ENCODE peak calls at places on chromosomes 2 and 18, in ten cellular contexts. One of them, this sample, is unnamed.

GRCh38 chr18:36625386-36625785 is 203.4 kb downstream of the TPGS2 start:
- DNase-seq in AG09319: no peak
- DNase-seq in aorta: no peak
- DNase-seq in COR-L47: no peak
- DNase-seq in retina: no peak
- DNase-seq in hippocampal formation: no peak
- DNase-seq in NCI-H1092: no peak
- DNase-seq in Calu3: no peak
- DNase-seq in HuH-7: no peak
- DNase-seq in GM12865: no peak
- DNase-seq in this sample: no peak

GRCh38 chr2:158734442-158734841 is 60.7 kb upstream of the DAPL1 start:
- DNase-seq in aorta: no peak
- DNase-seq in Calu3: no peak
- DNase-seq in NCI-H1092: no peak
- DNase-seq in hippocampal formation: no peak
- DNase-seq in GM12865: no peak
- DNase-seq in retina: no peak
- DNase-seq in COR-L47: no peak
- DNase-seq in HuH-7: no peak
- DNase-seq in AG09319: no peak
- DNase-seq in this sample: no peak

GRCh38 chr2:174704647-174705046 is 59.6 kb downstream of the CHRNA1 start:
- DNase-seq in HuH-7: no peak
- DNase-seq in GM12865: no peak
- DNase-seq in aorta: no peak
- DNase-seq in AG09319: no peak
- DNase-seq in retina: no peak
- DNase-seq in NCI-H1092: no peak
- DNase-seq in Calu3: no peak
- DNase-seq in COR-L47: no peak
- DNase-seq in hippocampal formation: no peak
- DNase-seq in this sample: no peak

GRCh38 chr2:161243873-161244272 is 64.4 kb upstream of the PSMD14 start:
- DNase-seq in HuH-7: no peak
- DNase-seq in hippocampal formation: no peak
- DNase-seq in aorta: no peak
- DNase-seq in GM12865: peak; percentile 30
- DNase-seq in NCI-H1092: no peak
- DNase-seq in COR-L47: no peak
- DNase-seq in AG09319: no peak
- DNase-seq in retina: no peak
- DNase-seq in Calu3: no peak
- DNase-seq in this sample: no peak

GRCh38 chr2:121319941-121320340 is 34.9 kb upstream of the TFCP2L1 start:
- DNase-seq in COR-L47: no peak
- DNase-seq in GM12865: no peak
- DNase-seq in retina: no peak
- DNase-seq in Calu3: no peak
- DNase-seq in HuH-7: no peak
- DNase-seq in hippocampal formation: no peak
- DNase-seq in AG09319: no peak
- DNase-seq in NCI-H1092: no peak
- DNase-seq in aorta: no peak
- DNase-seq in this sample: no peak

GRCh38 chr2:111042772-111043771 is 77.6 kb upstream of the BCL2L11 start:
- DNase-seq in NCI-H1092: no peak
- DNase-seq in retina: no peak
- DNase-seq in aorta: no peak
- DNase-seq in AG09319: no peak
- DNase-seq in GM12865: peak; percentile 51
- DNase-seq in COR-L47: no peak
- DNase-seq in hippocampal formation: no peak
- DNase-seq in Calu3: no peak
- DNase-seq in HuH-7: no peak
- DNase-seq in this sample: no peak

GRCh38 chr2:72149556-72150156 is 2.0 kb upstream of the CYP26B1 start:
- DNase-seq in GM12865: no peak
- DNase-seq in COR-L47: no peak
- DNase-seq in retina: no peak
- DNase-seq in AG09319: no peak
- DNase-seq in aorta: peak; percentile 42
- DNase-seq in hippocampal formation: no peak
- DNase-seq in HuH-7: no peak
- DNase-seq in Calu3: no peak
- DNase-seq in NCI-H1092: no peak
- DNase-seq in this sample: no peak

GRCh38 chr2:65096948-65097347 is 33.0 kb downstream of the RAB1A start:
- DNase-seq in AG09319: no peak
- DNase-seq in COR-L47: no peak
- DNase-seq in Calu3: no peak
- DNase-seq in hippocampal formation: no peak
- DNase-seq in GM12865: no peak
- DNase-seq in aorta: no peak
- DNase-seq in retina: no peak
- DNase-seq in NCI-H1092: no peak
- DNase-seq in HuH-7: no peak
- DNase-seq in this sample: no peak

GRCh38 chr2:150431975-150432374 is 55.5 kb downstream of the RND3 start:
- DNase-seq in HuH-7: no peak
- DNase-seq in aorta: no peak
- DNase-seq in Calu3: no peak
- DNase-seq in NCI-H1092: no peak
- DNase-seq in COR-L47: no peak
- DNase-seq in AG09319: no peak
- DNase-seq in GM12865: no peak
- DNase-seq in retina: no peak
- DNase-seq in hippocampal formation: no peak
- DNase-seq in this sample: no peak

GRCh38 chr2:169478339-169478738 is 955 bp upstream of the BBS5 start:
- DNase-seq in aorta: peak; percentile 62
- DNase-seq in NCI-H1092: no peak
- DNase-seq in hippocampal formation: no peak
- DNase-seq in COR-L47: no peak
- DNase-seq in Calu3: no peak
- DNase-seq in retina: peak; percentile 29
- DNase-seq in GM12865: no peak
- DNase-seq in HuH-7: no peak
- DNase-seq in AG09319: no peak
- DNase-seq in this sample: no peak

GRCh38 chr18:45666006-45666405 is 50.7 kb downstream of the SLC14A2 start:
- DNase-seq in NCI-H1092: no peak
- DNase-seq in GM12865: no peak
- DNase-seq in HuH-7: no peak
- DNase-seq in COR-L47: no peak
- DNase-seq in retina: no peak
- DNase-seq in Calu3: no peak
- DNase-seq in aorta: no peak
- DNase-seq in AG09319: no peak
- DNase-seq in hippocampal formation: no peak
- DNase-seq in this sample: no peak

GRCh38 chr2:54404270-54404669 is 51.9 kb upstream of the SPTBN1 start:
- DNase-seq in hippocampal formation: no peak
- DNase-seq in Calu3: no peak
- DNase-seq in NCI-H1092: no peak
- DNase-seq in COR-L47: no peak
- DNase-seq in GM12865: no peak
- DNase-seq in retina: no peak
- DNase-seq in aorta: no peak
- DNase-seq in AG09319: no peak
- DNase-seq in HuH-7: no peak
- DNase-seq in this sample: no peak

GRCh38 chr18:47930086-47930843 is at the start of gene SMAD2:
- DNase-seq in retina: peak; percentile 82
- DNase-seq in hippocampal formation: peak; percentile 87
- DNase-seq in COR-L47: peak; percentile 92
- DNase-seq in HuH-7: peak; percentile 44
- DNase-seq in AG09319: peak; percentile 58
- DNase-seq in GM12865: peak; percentile 91
- DNase-seq in aorta: peak; percentile 89
- DNase-seq in NCI-H1092: peak; percentile 77
- DNase-seq in Calu3: peak; percentile 88
- DNase-seq in this sample: peak; percentile 60

GRCh38 chr2:137957033-137957432 is 7.2 kb upstream of the HNMT start:
- DNase-seq in COR-L47: no peak
- DNase-seq in NCI-H1092: no peak
- DNase-seq in hippocampal formation: no peak
- DNase-seq in aorta: no peak
- DNase-seq in HuH-7: no peak
- DNase-seq in retina: no peak
- DNase-seq in AG09319: peak; percentile 75
- DNase-seq in GM12865: no peak
- DNase-seq in Calu3: no peak
- DNase-seq in this sample: no peak

GRCh38 chr2:113078350-113078839 is 10.6 kb downstream of the IL1F10 start:
- DNase-seq in AG09319: no peak
- DNase-seq in aorta: no peak
- DNase-seq in hippocampal formation: no peak
- DNase-seq in COR-L47: no peak
- DNase-seq in retina: no peak
- DNase-seq in HuH-7: no peak
- DNase-seq in GM12865: no peak
- DNase-seq in Calu3: peak; percentile 78
- DNase-seq in NCI-H1092: no peak
- DNase-seq in this sample: peak; percentile 32

GRCh38 chr18:3093624-3094354 is 80.8 kb upstream of the LPIN2 start:
- DNase-seq in NCI-H1092: no peak
- DNase-seq in aorta: no peak
- DNase-seq in Calu3: no peak
- DNase-seq in GM12865: no peak
- DNase-seq in AG09319: no peak
- DNase-seq in retina: no peak
- DNase-seq in hippocampal formation: no peak
- DNase-seq in HuH-7: no peak
- DNase-seq in COR-L47: peak; percentile 97
- DNase-seq in this sample: no peak

GRCh38 chr2:226993171-226993570 is 157.3 kb downstream of the RHBDD1 start:
- DNase-seq in AG09319: no peak
- DNase-seq in NCI-H1092: no peak
- DNase-seq in COR-L47: no peak
- DNase-seq in GM12865: no peak
- DNase-seq in Calu3: no peak
- DNase-seq in aorta: no peak
- DNase-seq in hippocampal formation: no peak
- DNase-seq in HuH-7: no peak
- DNase-seq in retina: no peak
- DNase-seq in this sample: no peak

GRCh38 chr2:33126973-33127372 is 180.2 kb downstream of the LTBP1 start:
- DNase-seq in AG09319: no peak
- DNase-seq in Calu3: no peak
- DNase-seq in GM12865: no peak
- DNase-seq in HuH-7: no peak
- DNase-seq in hippocampal formation: no peak
- DNase-seq in COR-L47: no peak
- DNase-seq in NCI-H1092: no peak
- DNase-seq in retina: no peak
- DNase-seq in aorta: no peak
- DNase-seq in this sample: no peak

GRCh38 chr2:172409042-172409441 is 18.3 kb upstream of the ITGA6 start:
- DNase-seq in HuH-7: no peak
- DNase-seq in AG09319: no peak
- DNase-seq in hippocampal formation: no peak
- DNase-seq in Calu3: no peak
- DNase-seq in COR-L47: no peak
- DNase-seq in NCI-H1092: no peak
- DNase-seq in retina: no peak
- DNase-seq in GM12865: no peak
- DNase-seq in aorta: no peak
- DNase-seq in this sample: no peak

GRCh38 chr2:2755990-2756389 is 424.9 kb upstream of the MYT1L start:
- DNase-seq in Calu3: no peak
- DNase-seq in aorta: no peak
- DNase-seq in retina: no peak
- DNase-seq in NCI-H1092: no peak
- DNase-seq in GM12865: no peak
- DNase-seq in COR-L47: no peak
- DNase-seq in HuH-7: no peak
- DNase-seq in hippocampal formation: no peak
- DNase-seq in AG09319: no peak
- DNase-seq in this sample: no peak

GRCh38 chr18:9106094-9106493 is 3.6 kb downstream of the NDUFV2 start:
- DNase-seq in hippocampal formation: no peak
- DNase-seq in HuH-7: no peak
- DNase-seq in COR-L47: no peak
- DNase-seq in NCI-H1092: no peak
- DNase-seq in aorta: no peak
- DNase-seq in GM12865: no peak
- DNase-seq in AG09319: no peak
- DNase-seq in retina: no peak
- DNase-seq in Calu3: no peak
- DNase-seq in this sample: no peak

GRCh38 chr2:162732946-162733698 is 105.4 kb downstream of the KCNH7 start:
- DNase-seq in retina: no peak
- DNase-seq in NCI-H1092: peak; percentile 27
- DNase-seq in COR-L47: peak; percentile 84
- DNase-seq in Calu3: peak; percentile 67
- DNase-seq in HuH-7: no peak
- DNase-seq in GM12865: peak; percentile 31
- DNase-seq in hippocampal formation: no peak
- DNase-seq in AG09319: no peak
- DNase-seq in aorta: no peak
- DNase-seq in this sample: no peak

GRCh38 chr2:237944302-237944701 is 22.5 kb upstream of the UBE2F start:
- DNase-seq in aorta: no peak
- DNase-seq in COR-L47: no peak
- DNase-seq in hippocampal formation: no peak
- DNase-seq in retina: no peak
- DNase-seq in AG09319: no peak
- DNase-seq in HuH-7: no peak
- DNase-seq in Calu3: no peak
- DNase-seq in NCI-H1092: no peak
- DNase-seq in GM12865: no peak
- DNase-seq in this sample: peak; percentile 18

GRCh38 chr2:54872783-54873182 is 149.3 kb downstream of the EML6 start:
- DNase-seq in Calu3: no peak
- DNase-seq in GM12865: no peak
- DNase-seq in HuH-7: no peak
- DNase-seq in aorta: no peak
- DNase-seq in COR-L47: no peak
- DNase-seq in AG09319: no peak
- DNase-seq in hippocampal formation: no peak
- DNase-seq in retina: no peak
- DNase-seq in NCI-H1092: no peak
- DNase-seq in this sample: no peak

GRCh38 chr2:159614534-159615186 is 1.7 kb downstream of the BAZ2B start:
- DNase-seq in AG09319: no peak
- DNase-seq in hippocampal formation: no peak
- DNase-seq in Calu3: no peak
- DNase-seq in aorta: no peak
- DNase-seq in GM12865: no peak
- DNase-seq in COR-L47: peak; percentile 49
- DNase-seq in retina: no peak
- DNase-seq in NCI-H1092: no peak
- DNase-seq in HuH-7: no peak
- DNase-seq in this sample: peak; percentile 7

GRCh38 chr18:12946549-12947354 is 1.1 kb upstream of the SEH1L start:
- DNase-seq in AG09319: peak; percentile 94
- DNase-seq in retina: no peak
- DNase-seq in Calu3: peak; percentile 37
- DNase-seq in NCI-H1092: no peak
- DNase-seq in HuH-7: peak; percentile 64
- DNase-seq in hippocampal formation: no peak
- DNase-seq in GM12865: peak; percentile 36
- DNase-seq in aorta: peak; percentile 71
- DNase-seq in COR-L47: peak; percentile 38
- DNase-seq in this sample: peak; percentile 38

GRCh38 chr18:13688191-13689136 is 37.9 kb downstream of the FAM210A start:
- DNase-seq in COR-L47: no peak
- DNase-seq in retina: no peak
- DNase-seq in GM12865: no peak
- DNase-seq in Calu3: no peak
- DNase-seq in NCI-H1092: no peak
- DNase-seq in HuH-7: no peak
- DNase-seq in aorta: peak; percentile 49
- DNase-seq in hippocampal formation: no peak
- DNase-seq in AG09319: no peak
- DNase-seq in this sample: no peak

GRCh38 chr2:7035884-7036283 is 118.7 kb downstream of the RNF144A start:
- DNase-seq in aorta: no peak
- DNase-seq in HuH-7: no peak
- DNase-seq in NCI-H1092: no peak
- DNase-seq in hippocampal formation: no peak
- DNase-seq in GM12865: no peak
- DNase-seq in Calu3: no peak
- DNase-seq in AG09319: no peak
- DNase-seq in COR-L47: no peak
- DNase-seq in retina: no peak
- DNase-seq in this sample: no peak